ENCODE peak calls at places on chromosomes 13 and 19, in five cellular contexts. D is ovary, Z is glutamatergic neuron, K is mesothelial cell of epicardium, A is spleen. H is an unnamed sample.

GRCh38 chr19:30881281-30881680 is 468.0 kb downstream of the TSHZ3 start:
- DNase-seq in A (no peak), K (no peak), D (no peak), Z (no peak), H (no peak)

GRCh38 chr13:110855363-110855762 is 59.5 kb downstream of the ANKRD10 start:
- DNase-seq in K (no peak), A (no peak), Z (no peak), D (no peak), H (no peak)

GRCh38 chr19:29675120-29675649 is 9.9 kb downstream of the PLEKHF1 start:
- DNase-seq in A (peak), K (no peak), D (no peak), Z (no peak), H (no peak)

GRCh38 chr13:58254961-58255360 is 623.4 kb downstream of the PCDH17 start:
- DNase-seq in D (no peak), K (no peak), Z (no peak), A (no peak), H (no peak)

GRCh38 chr13:30915691-30916541 is 9.8 kb downstream of the MEDAG start:
- DNase-seq in K (no peak), Z (no peak), A (no peak), D (no peak), H (no peak)

GRCh38 chr19:929523-930258 is 3.9 kb downstream of the ARID3A start:
- DNase-seq in Z (no peak), D (no peak), K (no peak), A (no peak), H (no peak)

GRCh38 chr13:55661505-55661904 is 1479.2 kb upstream of the PRR20A start:
- DNase-seq in D (no peak), K (no peak), A (no peak), Z (no peak), H (no peak)

GRCh38 chr19:37346091-37346490 is 24.8 kb upstream of the ZNF527 start:
- DNase-seq in A (no peak), Z (no peak), D (no peak), K (no peak), H (no peak)

DNA sequence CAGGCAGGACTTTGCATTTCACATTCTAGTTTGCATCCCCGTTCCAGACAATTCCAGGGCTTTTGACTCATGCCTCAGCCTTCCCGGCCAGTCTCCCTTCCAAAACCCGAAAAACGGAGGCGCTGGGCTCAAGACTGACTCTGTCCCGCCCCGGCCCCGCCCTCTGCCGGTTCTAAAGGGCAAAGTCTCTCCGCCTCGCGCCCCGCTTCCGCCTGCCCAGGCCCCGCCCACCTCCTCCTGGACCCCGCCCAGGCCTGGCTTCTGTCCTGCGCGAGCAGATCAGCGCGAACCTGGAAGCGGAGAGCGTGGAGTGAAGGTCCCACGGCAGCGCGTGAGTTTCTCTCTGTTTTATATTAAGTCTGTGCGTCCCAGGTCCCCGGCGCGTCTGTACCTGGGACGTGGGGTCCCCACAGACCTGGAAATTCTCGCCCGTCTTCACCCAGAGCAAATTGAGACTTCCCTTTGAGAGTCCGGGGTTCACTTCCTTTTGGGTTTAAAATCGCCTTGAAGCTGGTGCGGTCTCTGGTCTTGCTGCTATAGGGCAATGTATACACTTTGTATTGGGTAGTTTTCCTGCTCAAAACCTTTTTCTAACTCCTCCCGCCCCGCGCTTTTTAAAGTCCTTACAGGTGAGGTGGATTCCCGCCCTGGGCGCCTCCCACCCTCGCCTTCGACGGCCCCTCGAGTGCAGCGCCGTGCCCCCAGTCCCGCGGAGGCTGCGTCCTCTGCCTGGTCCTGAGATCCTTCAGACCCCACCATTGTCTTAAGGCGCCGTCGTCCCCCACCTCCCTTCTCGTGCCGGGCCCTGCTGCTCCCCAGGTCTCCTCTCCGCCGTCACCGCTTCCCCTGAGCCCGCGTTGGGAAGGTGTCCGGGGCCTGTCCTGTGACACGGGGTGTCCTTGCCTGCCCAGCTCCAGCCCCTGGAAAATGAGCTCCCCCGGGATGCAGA is 31.2 kb downstream of the ZNF701 start:
- DNase-seq in K (peak), D (peak), A (peak), Z (peak), H (peak)
- TF ChIP-seq CTCF in K (peak), D (no peak), A (peak), Z (peak), H (peak)

GRCh38 chr13:48904668-48905290 is 70.9 kb upstream of the FNDC3A start:
- DNase-seq in K (no peak), A (no peak), Z (no peak), D (no peak), H (no peak)

GRCh38 chr13:48909088-48909389 is 66.7 kb upstream of the FNDC3A start:
- DNase-seq in K (no peak), Z (no peak), A (no peak), D (no peak), H (no peak)

GRCh38 chr13:48906200-48906599 is 69.5 kb upstream of the FNDC3A start:
- DNase-seq in D (no peak), K (no peak), Z (no peak), A (no peak), H (no peak)

DNA sequence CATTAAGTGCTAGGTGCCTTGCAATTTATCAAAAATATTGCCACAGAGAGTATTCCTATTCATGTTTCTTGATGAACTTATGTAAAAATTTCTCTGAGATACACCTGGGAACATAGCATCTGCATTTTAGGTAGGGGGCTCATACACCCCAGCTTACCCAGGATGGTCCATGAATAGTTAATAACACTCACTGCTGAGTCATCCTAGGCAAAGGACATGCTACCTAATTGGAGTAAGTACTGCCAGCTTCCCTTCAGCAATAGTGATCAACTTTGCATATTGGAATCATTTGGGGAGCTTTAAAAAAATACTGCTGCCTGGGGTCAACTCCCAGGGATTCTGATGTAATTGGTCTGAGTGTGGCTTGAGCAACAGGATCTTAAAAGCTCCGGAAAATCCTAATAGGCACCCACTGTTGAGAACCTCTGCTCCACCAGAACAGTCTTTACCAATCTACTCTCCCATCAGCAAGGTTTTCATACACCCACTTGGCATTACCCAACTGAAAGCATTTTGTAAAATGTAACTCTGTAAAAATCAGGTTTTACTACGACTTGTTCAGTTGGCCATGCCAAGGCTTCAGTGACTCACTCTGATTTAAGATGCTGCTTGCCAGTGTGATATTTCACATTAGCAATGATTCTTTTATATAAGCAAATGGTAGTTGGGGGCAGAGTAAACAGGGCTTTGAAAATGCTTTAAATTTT is 67.2 kb upstream of the FNDC3A start:
- DNase-seq in Z (no peak), D (no peak), K (no peak), A (no peak), H (no peak)
- TF ChIP-seq CTCF in Z (no peak), D (no peak), K (no peak), A (no peak), H (no peak)

DNA sequence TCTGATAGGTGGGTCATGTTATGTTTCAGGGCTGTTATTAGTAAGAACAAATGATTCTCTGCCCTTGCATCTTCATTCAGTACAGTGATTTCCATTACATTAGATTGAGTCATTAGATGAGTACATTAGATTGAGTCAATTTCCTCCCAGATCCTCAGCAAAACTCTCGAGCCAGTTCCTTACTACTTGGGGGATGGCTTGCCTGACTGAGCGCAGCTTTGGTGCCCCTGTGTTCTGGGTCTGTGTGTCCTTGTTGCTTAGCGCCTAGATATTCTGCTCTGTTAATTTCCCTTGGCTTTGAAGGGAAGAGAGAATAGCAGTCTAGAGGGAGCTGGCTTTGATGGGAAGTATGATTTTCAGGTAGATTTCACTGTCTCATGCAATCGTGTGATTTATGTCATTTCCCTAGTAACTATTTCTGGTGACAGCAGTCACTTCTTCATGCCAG is 19.1 kb upstream of the SCEL start:
- DNase-seq in A (no peak), Z (no peak), D (no peak), K (no peak), H (no peak)
- TF ChIP-seq CTCF in A (no peak), Z (no peak), D (no peak), K (no peak), H (no peak)

GRCh38 chr13:113730831-113731191 is 28.2 kb upstream of the TMEM255B start:
- DNase-seq in K (peak), A (no peak), D (no peak), Z (no peak), H (no peak)
- TF ChIP-seq CTCF in K (no peak), A (no peak), D (no peak), Z (no peak), H (no peak)

GRCh38 chr13:87582399-87582798 is 88.8 kb upstream of the SLITRK5 start:
- DNase-seq in Z (no peak), D (no peak), A (no peak), K (no peak), H (no peak)
- TF ChIP-seq CTCF in Z (no peak), D (no peak), A (no peak), K (no peak), H (no peak)

DNA sequence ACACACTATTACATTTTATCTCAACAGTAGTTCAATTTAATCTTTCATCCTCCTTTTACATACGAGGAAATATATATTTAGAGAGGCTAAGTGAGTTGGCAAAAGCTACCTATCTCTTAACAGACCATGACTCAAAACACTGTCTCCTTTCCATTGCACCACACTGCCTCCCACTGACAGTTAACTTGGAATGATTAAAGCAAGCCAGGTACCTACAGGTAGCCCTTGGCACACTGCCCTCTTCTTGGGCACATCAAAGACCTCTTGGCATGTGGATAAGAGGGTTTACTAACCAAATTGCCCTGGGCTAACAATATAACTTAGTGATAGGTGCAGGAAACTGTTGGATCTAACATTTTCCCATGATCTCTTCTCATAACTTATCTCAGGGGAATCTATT is 1.9 kb downstream of the ABHD13 start:
- DNase-seq in D (no peak), K (no peak), Z (no peak), A (no peak), H (no peak)
- TF ChIP-seq CTCF in D (no peak), K (no peak), Z (no peak), A (no peak), H (no peak)

GRCh38 chr19:15812059-15812722 is 3.3 kb downstream of the OR10H1 start:
- DNase-seq in A (no peak), Z (no peak), D (no peak), K (no peak), H (no peak)
- TF ChIP-seq CTCF in A (no peak), Z (no peak), D (no peak), K (no peak), H (no peak)

GRCh38 chr19:47794526-47794925 is 9.8 kb downstream of the TPRX1 start:
- DNase-seq in A (no peak), Z (no peak), D (no peak), K (no peak), H (no peak)
- TF ChIP-seq CTCF in A (no peak), Z (no peak), D (no peak), K (no peak), H (no peak)

DNA sequence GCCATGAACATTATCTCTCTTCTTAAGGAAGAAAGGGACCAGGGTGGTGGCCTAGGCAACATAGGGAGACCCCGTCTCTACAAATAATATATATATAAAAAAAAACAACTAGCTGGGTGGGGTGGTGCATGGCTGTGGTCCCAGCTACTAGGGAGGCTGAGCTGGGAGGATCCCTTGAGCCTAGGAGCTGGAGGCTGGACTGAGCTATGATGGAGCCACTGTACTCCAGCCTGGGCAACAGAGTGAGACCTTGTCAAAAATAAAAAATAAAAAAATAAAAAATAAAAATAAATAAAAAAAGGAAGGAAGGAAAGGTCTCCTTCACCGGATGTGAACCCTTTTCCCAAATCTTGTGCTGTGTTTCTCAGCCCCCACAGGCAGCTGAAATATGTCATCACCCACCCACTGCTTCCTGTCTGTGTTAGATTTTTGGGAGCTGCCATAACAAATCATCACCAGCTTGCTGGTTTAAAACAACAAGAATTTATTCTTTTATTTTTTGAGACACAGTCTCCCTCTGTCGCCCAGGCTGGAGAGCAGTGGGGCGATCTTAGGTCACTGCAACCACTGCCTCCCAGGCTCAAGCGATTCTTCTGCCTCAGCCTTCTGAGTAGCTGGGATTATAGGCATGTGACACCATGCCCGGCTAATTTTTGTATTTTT is 9.5 kb upstream of the TSPAN16 start:
- DNase-seq in K (no peak), A (no peak), Z (no peak), D (no peak), H (no peak)
- TF ChIP-seq CTCF in K (no peak), A (no peak), Z (no peak), D (peak), H (no peak)